ENCODE peak calls at places on chromosome 7, in nine cellular contexts. H, D, B, P, M, X, N, Q and J are unnamed samples.

GRCh38 chr7:126211875-126212274 is 1040.9 kb downstream of the GRM8 start:
- DNase-seq in H (no peak), D (no peak), B (no peak), P (no peak), M (no peak), X (no peak), N (no peak), Q (no peak), J (no peak)

GRCh38 chr7:29413511-29414178 is 150.0 kb upstream of the PRR15 start:
- DNase-seq in H (no peak), D (no peak), B (no peak), P (no peak), M (no peak), X (no peak), N (no peak), Q (no peak), J (no peak)

GRCh38 chr7:299628-300027 is 9.7 kb downstream of the FOXL3 start:
- DNase-seq in H (no peak), D (no peak), B (no peak), P (no peak), M (no peak), X (no peak), N (no peak), Q (no peak), J (no peak)

GRCh38 chr7:116665447-116665996 is 6.5 kb upstream of the MET start:
- DNase-seq in H (no peak), D (no peak), B (no peak), P (no peak), M (no peak), X (no peak), N (no peak), Q (no peak), J (no peak)

GRCh38 chr7:150716368-150716767 is at the start of gene GIMAP1:
- DNase-seq in H (no peak), D (peak; percentile 84), B (no peak), P (peak; percentile 44), M (peak; percentile 47), X (no peak), N (no peak), Q (no peak), J (no peak)

GRCh38 chr7:122674502-122674901 is 24.4 kb downstream of the RNF133 start:
- DNase-seq in H (peak; percentile 71), D (no peak), B (peak; percentile 94), P (no peak), M (no peak), X (peak; percentile 47), N (no peak), Q (peak; percentile 72), J (peak; percentile 92)

GRCh38 chr7:99898836-99899235 is 20.5 kb downstream of the TRIM4 start:
- DNase-seq in H (no peak), D (no peak), B (no peak), P (no peak), M (no peak), X (no peak), N (no peak), Q (no peak), J (no peak)

GRCh38 chr7:517848-518629 is 1.6 kb downstream of the PDGFA start:
- DNase-seq in H (peak; percentile 67), D (peak; percentile 42), B (peak; percentile 67), P (no peak), M (peak; percentile 77), X (peak; percentile 79), N (no peak), Q (peak; percentile 52), J (peak; percentile 72)

GRCh38 chr7:149787428-149788299 is 14.3 kb upstream of the ZNF467 start:
- DNase-seq in H (no peak), D (peak; percentile 71), B (no peak), P (no peak), M (no peak), X (no peak), N (no peak), Q (no peak), J (no peak)

GRCh38 chr7:75937958-75938786 is 23.2 kb downstream of the POR start:
- DNase-seq in H (peak; percentile 97), D (no peak), B (peak; percentile 82), P (no peak), M (peak; percentile 67), X (peak; percentile 97), N (no peak), Q (peak; percentile 87), J (peak; percentile 84)

GRCh38 chr7:106952658-106953231 is 87.7 kb downstream of the PIK3CG start:
- DNase-seq in H (no peak), D (peak; percentile 31), B (no peak), P (no peak), M (peak; percentile 45), X (no peak), N (no peak), Q (no peak), J (no peak)

GRCh38 chr7:107833619-107834230 is 30.7 kb upstream of the SLC26A3 start:
- DNase-seq in H (no peak), D (no peak), B (no peak), P (no peak), M (no peak), X (no peak), N (no peak), Q (no peak), J (no peak)

GRCh38 chr7:130394421-130395188 is 14.3 kb downstream of the CPA1 start:
- DNase-seq in H (no peak), D (peak; percentile 73), B (no peak), P (no peak), M (no peak), X (no peak), N (no peak), Q (no peak), J (no peak)

GRCh38 chr7:48165157-48165556 is 6.1 kb upstream of the ABCA13 start:
- DNase-seq in H (no peak), D (no peak), B (no peak), P (no peak), M (no peak), X (no peak), N (no peak), Q (no peak), J (no peak)

GRCh38 chr7:140640060-140640611 is 477 bp downstream of the DENND2A start:
- DNase-seq in H (no peak), D (peak; percentile 15), B (peak; percentile 52), P (no peak), M (peak; percentile 60), X (peak; percentile 35), N (peak; percentile 30), Q (no peak), J (peak; percentile 76)